ENCODE peak calls at places on chromosomes 6 and 20, in ten cellular contexts. One of them, this sample, is unnamed.
A peak's percentile ranks its signal among the peaks of the same experiment; 100 is the strongest.

GRCh38 chr6:157054531-157054979 is 268.8 kb downstream of the TMEM242 start:
- DNase-seq in type B pancreatic cell: no peak
- DNase-seq in stimulated activated CD8-positive, alpha-beta memory T cell treated with anti-CD3 and anti-CD28 coated beads, Interleukin-7, amount 100 ng/mL, for 1 hour: no peak
- DNase-seq in AG08396: no peak
- DNase-seq in iris pigment epithelial cell: no peak
- DNase-seq in coronary artery: no peak
- DNase-seq in lower lobe of right lung: no peak
- DNase-seq in ureter: no peak
- DNase-seq in AG04450: no peak
- DNase-seq in NCI-H82: no peak
- DNase-seq in this sample: no peak

GRCh38 chr6:6803180-6803978 is 214.9 kb downstream of the LY86 start:
- DNase-seq in type B pancreatic cell: no peak
- DNase-seq in stimulated activated CD8-positive, alpha-beta memory T cell treated with anti-CD3 and anti-CD28 coated beads, Interleukin-7, amount 100 ng/mL, for 1 hour: no peak
- DNase-seq in AG08396: no peak
- DNase-seq in iris pigment epithelial cell: no peak
- DNase-seq in coronary artery: no peak
- DNase-seq in lower lobe of right lung: peak; percentile 70
- DNase-seq in ureter: peak; percentile 81
- DNase-seq in AG04450: no peak
- DNase-seq in NCI-H82: no peak
- DNase-seq in this sample: no peak

GRCh38 chr20:50192364-50193168 is 1.9 kb downstream of the CEBPB start:
- DNase-seq in type B pancreatic cell: no peak
- DNase-seq in stimulated activated CD8-positive, alpha-beta memory T cell treated with anti-CD3 and anti-CD28 coated beads, Interleukin-7, amount 100 ng/mL, for 1 hour: peak; percentile 45
- DNase-seq in AG08396: peak; percentile 86
- DNase-seq in iris pigment epithelial cell: peak; percentile 93
- DNase-seq in coronary artery: peak; percentile 90
- DNase-seq in lower lobe of right lung: peak; percentile 89
- DNase-seq in ureter: peak; percentile 92
- DNase-seq in AG04450: peak; percentile 71
- DNase-seq in NCI-H82: peak; percentile 91
- DNase-seq in this sample: no peak

GRCh38 chr6:89205819-89206218 is 11.3 kb downstream of the GABRR1 start:
- DNase-seq in type B pancreatic cell: no peak
- DNase-seq in stimulated activated CD8-positive, alpha-beta memory T cell treated with anti-CD3 and anti-CD28 coated beads, Interleukin-7, amount 100 ng/mL, for 1 hour: no peak
- DNase-seq in AG08396: no peak
- DNase-seq in iris pigment epithelial cell: no peak
- DNase-seq in coronary artery: no peak
- DNase-seq in lower lobe of right lung: no peak
- DNase-seq in ureter: no peak
- DNase-seq in AG04450: no peak
- DNase-seq in NCI-H82: no peak
- DNase-seq in this sample: no peak

GRCh38 chr6:123636282-123636681 is 468 bp downstream of the TRDN start:
- DNase-seq in type B pancreatic cell: no peak
- DNase-seq in stimulated activated CD8-positive, alpha-beta memory T cell treated with anti-CD3 and anti-CD28 coated beads, Interleukin-7, amount 100 ng/mL, for 1 hour: no peak
- DNase-seq in AG08396: no peak
- DNase-seq in iris pigment epithelial cell: no peak
- DNase-seq in coronary artery: no peak
- DNase-seq in lower lobe of right lung: no peak
- DNase-seq in ureter: no peak
- DNase-seq in AG04450: no peak
- DNase-seq in NCI-H82: no peak
- DNase-seq in this sample: no peak

GRCh38 chr6:44057238-44057930 is 69.9 kb downstream of the MRPL14 start:
- DNase-seq in type B pancreatic cell: no peak
- DNase-seq in stimulated activated CD8-positive, alpha-beta memory T cell treated with anti-CD3 and anti-CD28 coated beads, Interleukin-7, amount 100 ng/mL, for 1 hour: no peak
- DNase-seq in AG08396: no peak
- DNase-seq in iris pigment epithelial cell: no peak
- DNase-seq in coronary artery: no peak
- DNase-seq in lower lobe of right lung: no peak
- DNase-seq in ureter: no peak
- DNase-seq in AG04450: no peak
- DNase-seq in NCI-H82: no peak
- DNase-seq in this sample: no peak

GRCh38 chr6:112618796-112619195 is 271.7 kb downstream of the RFPL4B start:
- DNase-seq in type B pancreatic cell: no peak
- DNase-seq in stimulated activated CD8-positive, alpha-beta memory T cell treated with anti-CD3 and anti-CD28 coated beads, Interleukin-7, amount 100 ng/mL, for 1 hour: no peak
- DNase-seq in AG08396: no peak
- DNase-seq in iris pigment epithelial cell: no peak
- DNase-seq in coronary artery: no peak
- DNase-seq in lower lobe of right lung: no peak
- DNase-seq in ureter: no peak
- DNase-seq in AG04450: no peak
- DNase-seq in NCI-H82: peak; percentile 50
- DNase-seq in this sample: no peak

GRCh38 chr6:42229720-42230119 is 12.1 kb upstream of the MRPS10 start:
- DNase-seq in type B pancreatic cell: no peak
- DNase-seq in stimulated activated CD8-positive, alpha-beta memory T cell treated with anti-CD3 and anti-CD28 coated beads, Interleukin-7, amount 100 ng/mL, for 1 hour: no peak
- DNase-seq in AG08396: no peak
- DNase-seq in iris pigment epithelial cell: no peak
- DNase-seq in coronary artery: no peak
- DNase-seq in lower lobe of right lung: no peak
- DNase-seq in ureter: no peak
- DNase-seq in AG04450: no peak
- DNase-seq in NCI-H82: no peak
- DNase-seq in this sample: no peak

GRCh38 chr6:24057030-24057429 is 69.0 kb upstream of the NRSN1 start:
- DNase-seq in type B pancreatic cell: no peak
- DNase-seq in stimulated activated CD8-positive, alpha-beta memory T cell treated with anti-CD3 and anti-CD28 coated beads, Interleukin-7, amount 100 ng/mL, for 1 hour: no peak
- DNase-seq in AG08396: no peak
- DNase-seq in iris pigment epithelial cell: no peak
- DNase-seq in coronary artery: no peak
- DNase-seq in lower lobe of right lung: no peak
- DNase-seq in ureter: no peak
- DNase-seq in AG04450: no peak
- DNase-seq in NCI-H82: no peak
- DNase-seq in this sample: no peak

GRCh38 chr6:139204978-139205377 is 70.1 kb downstream of the HECA start:
- DNase-seq in type B pancreatic cell: no peak
- DNase-seq in stimulated activated CD8-positive, alpha-beta memory T cell treated with anti-CD3 and anti-CD28 coated beads, Interleukin-7, amount 100 ng/mL, for 1 hour: no peak
- DNase-seq in AG08396: no peak
- DNase-seq in iris pigment epithelial cell: no peak
- DNase-seq in coronary artery: no peak
- DNase-seq in lower lobe of right lung: no peak
- DNase-seq in ureter: no peak
- DNase-seq in AG04450: no peak
- DNase-seq in NCI-H82: no peak
- DNase-seq in this sample: no peak

GRCh38 chr6:13924949-13925881 is at the start of gene RNF182:
- DNase-seq in type B pancreatic cell: no peak
- DNase-seq in stimulated activated CD8-positive, alpha-beta memory T cell treated with anti-CD3 and anti-CD28 coated beads, Interleukin-7, amount 100 ng/mL, for 1 hour: no peak
- DNase-seq in AG08396: peak; percentile 83
- DNase-seq in iris pigment epithelial cell: no peak
- DNase-seq in coronary artery: no peak
- DNase-seq in lower lobe of right lung: no peak
- DNase-seq in ureter: no peak
- DNase-seq in AG04450: no peak
- DNase-seq in NCI-H82: peak; percentile 53
- DNase-seq in this sample: no peak

GRCh38 chr6:163554663-163555062 is 140.1 kb downstream of the QKI start:
- DNase-seq in type B pancreatic cell: no peak
- DNase-seq in stimulated activated CD8-positive, alpha-beta memory T cell treated with anti-CD3 and anti-CD28 coated beads, Interleukin-7, amount 100 ng/mL, for 1 hour: no peak
- DNase-seq in AG08396: peak; percentile 28
- DNase-seq in iris pigment epithelial cell: peak; percentile 55
- DNase-seq in coronary artery: no peak
- DNase-seq in lower lobe of right lung: peak; percentile 70
- DNase-seq in ureter: no peak
- DNase-seq in AG04450: no peak
- DNase-seq in NCI-H82: peak; percentile 67
- DNase-seq in this sample: no peak

GRCh38 chr6:157157228-157157627 is 166.1 kb downstream of the TMEM242 start:
- DNase-seq in type B pancreatic cell: no peak
- DNase-seq in stimulated activated CD8-positive, alpha-beta memory T cell treated with anti-CD3 and anti-CD28 coated beads, Interleukin-7, amount 100 ng/mL, for 1 hour: no peak
- DNase-seq in AG08396: no peak
- DNase-seq in iris pigment epithelial cell: no peak
- DNase-seq in coronary artery: no peak
- DNase-seq in lower lobe of right lung: no peak
- DNase-seq in ureter: no peak
- DNase-seq in AG04450: no peak
- DNase-seq in NCI-H82: no peak
- DNase-seq in this sample: no peak

This sample was measured in brain pericyte.